ENCODE peak calls at places on chromosomes 11 and 22, in five cellular contexts. P, X, J, H and D are unnamed samples.

GRCh38 chr11:122097419-122098001 is 18.5 kb downstream of the BLID start:
- DNase-seq in P (no peak), H (peak; percentile 38), X (no peak), J (no peak), D (no peak)

GRCh38 chr11:18650859-18651557 is 16.9 kb upstream of the SPTY2D1 start:
- DNase-seq in P (peak; percentile 90), J (no peak), X (peak; percentile 92), H (peak; percentile 45), D (no peak)

GRCh38 chr22:39177456-39177775 is 24.9 kb upstream of the CBX7 start:
- DNase-seq in J (no peak), H (no peak), P (no peak), X (no peak), D (no peak)

GRCh38 chr11:3000032-3000961 is 8.2 kb upstream of the NAP1L4 start:
- DNase-seq in J (no peak), X (no peak), P (no peak), H (no peak), D (peak; percentile 44)

GRCh38 chr11:70381350-70381749 is 17.0 kb upstream of the CTTN start:
- DNase-seq in J (no peak), P (no peak), X (no peak), H (no peak), D (no peak)

GRCh38 chr22:25208743-25209505 is 9.3 kb downstream of the CRYBB3 start:
- DNase-seq in P (peak; percentile 37), X (no peak), H (no peak), J (no peak), D (no peak)

GRCh38 chr11:12174145-12175143 is 64.1 kb downstream of the MICAL2 start:
- DNase-seq in X (peak; percentile 94), P (no peak), J (no peak), H (peak; percentile 83), D (no peak)

GRCh38 chr11:3086671-3087150 is 29.5 kb upstream of the CARS1 start:
- DNase-seq in H (no peak), J (no peak), X (no peak), P (no peak), D (no peak)

GRCh38 chr11:63558459-63559157 is 4.6 kb downstream of the PLAAT2 start:
- DNase-seq in P (no peak), H (no peak), J (no peak), X (no peak), D (no peak)

GRCh38 chr11:127627629-127628462 is 627.3 kb upstream of the KIRREL3 start:
- DNase-seq in P (peak; percentile 18), H (no peak), X (no peak), J (no peak), D (no peak)

GRCh38 chr11:15852179-15852578 is 504.2 kb downstream of the SOX6 start:
- DNase-seq in P (peak; percentile 55), J (no peak), H (no peak), X (no peak), D (peak; percentile 53)

GRCh38 chr11:8871283-8871775 is 39.7 kb upstream of the AKIP1 start:
- DNase-seq in P (peak; percentile 90), J (no peak), H (peak; percentile 93), X (no peak), D (peak; percentile 66)

GRCh38 chr22:44396021-44396726 is 83.4 kb upstream of the SHISAL1 start:
- DNase-seq in H (no peak), P (no peak), X (no peak), J (no peak), D (peak; percentile 9)

GRCh38 chr11:114311946-114312345 is 15.7 kb downstream of the NNMT start:
- DNase-seq in P (no peak), J (no peak), H (no peak), X (no peak), D (no peak)

GRCh38 chr11:7597620-7598019 is 75.7 kb downstream of the CYB5R2 start:
- DNase-seq in X (no peak), H (no peak), J (no peak), P (no peak), D (no peak)

GRCh38 chr11:61404641-61405040 is 12.3 kb downstream of the TMEM216 start:
- DNase-seq in X (no peak), J (no peak), P (peak; percentile 3), H (no peak), D (no peak)

GRCh38 chr22:21098099-21098671 is 52.4 kb downstream of the LRRC74B start:
- DNase-seq in X (no peak), J (no peak), P (peak; percentile 74), H (no peak), D (no peak)

GRCh38 chr11:12502950-12503579 is 125.7 kb downstream of the PARVA start:
- DNase-seq in H (peak; percentile 19), P (peak; percentile 47), X (no peak), J (no peak), D (no peak)

GRCh38 chr11:123174196-123175183 is 20.6 kb downstream of the CLMP start:
- DNase-seq in X (peak; percentile 66), H (peak; percentile 98), J (no peak), P (peak; percentile 66), D (no peak)

GRCh38 chr11:29962243-29962642 is 54.6 kb downstream of the KCNA4 start:
- DNase-seq in J (no peak), P (peak; percentile 75), X (no peak), H (no peak), D (no peak)

GRCh38 chr11:11789735-11790369 is 51.9 kb upstream of the USP47 start:
- DNase-seq in H (no peak), J (peak; percentile 6), P (peak; percentile 13), X (peak; percentile 3), D (no peak)

GRCh38 chr11:123233280-123233977 is 38.4 kb upstream of the CLMP start:
- DNase-seq in J (no peak), P (no peak), H (no peak), X (peak; percentile 30), D (no peak)

GRCh38 chr22:17201285-17201945 is 17.8 kb downstream of the ADA2 start:
- DNase-seq in X (no peak), H (peak; percentile 18), J (no peak), P (peak; percentile 80), D (no peak)

GRCh38 chr11:134363592-134363991 is 31.8 kb downstream of the GLB1L2 start:
- DNase-seq in H (no peak), P (no peak), X (no peak), J (no peak), D (no peak)

GRCh38 chr11:1071571-1072115 is 3.0 kb upstream of the MUC2 start:
- DNase-seq in H (no peak), X (no peak), J (no peak), P (no peak), D (no peak)

GRCh38 chr11:130037881-130038601 is 31.7 kb upstream of the APLP2 start:
- DNase-seq in H (peak; percentile 39), X (no peak), P (peak; percentile 21), J (no peak), D (no peak)

GRCh38 chr22:26168934-26169311 is 339 bp upstream of the SEZ6L start:
- DNase-seq in P (peak; percentile 65), H (no peak), X (no peak), J (no peak), D (no peak)

GRCh38 chr11:134512791-134513538 is 100.9 kb upstream of the B3GAT1 start:
- DNase-seq in J (no peak), H (no peak), X (no peak), P (no peak), D (no peak)

GRCh38 chr11:66768088-66768521 is 39.1 kb upstream of the SPTBN2 start:
- DNase-seq in P (no peak), J (no peak), H (no peak), X (peak; percentile 43), D (no peak)

GRCh38 chr11:845872-846271 is 3.2 kb downstream of the TSPAN4 start:
- DNase-seq in X (no peak), H (no peak), J (no peak), P (no peak), D (no peak)

GRCh38 chr11:69284081-69284511 is 9.9 kb upstream of the MYEOV start:
- DNase-seq in J (no peak), H (no peak), X (no peak), P (peak; percentile 81), D (no peak)